ENCODE peak calls at places on chromosomes 5 and 9, in eight cellular contexts. M is choroid plexus epithelial cell; Z is effector CD4-positive, alpha-beta T cell; T is glutamatergic neuron; R is cardiac muscle cell; Y is AG09309; Q is NCI-H1694; S is activated CD4-positive, alpha-beta T cell treated with anti-CD3 and anti-CD28 coated beads for 48 hours. B is an unnamed sample.
A peak's percentile ranks its signal among the peaks of the same experiment; 100 is the strongest.

GRCh38 chr5:78518365-78519197 is 130.0 kb downstream of the LHFPL2 start:
- DNase-seq in M (peak; percentile 93), Z (no peak), T (no peak), R (peak; percentile 78), Y (no peak), Q (no peak), S (no peak), B (peak; percentile 71)

GRCh38 chr5:137834498-137834897 is 33.2 kb upstream of the MYOT start:
- DNase-seq in M (no peak), Z (no peak), T (no peak), R (no peak), Y (no peak), Q (no peak), S (no peak), B (no peak)

GRCh38 chr9:96417610-96418073 is 528 bp downstream of the ZNF367 start:
- DNase-seq in M (no peak), Z (no peak), T (peak; percentile 37), R (no peak), Y (no peak), Q (no peak), S (peak; percentile 55), B (no peak)

GRCh38 chr9:121814594-121814993 is 163.2 kb downstream of the DAB2IP start:
- DNase-seq in M (no peak), Z (no peak), T (no peak), R (no peak), Y (no peak), Q (no peak), S (no peak), B (no peak)

GRCh38 chr5:143243103-143243502 is 160.4 kb downstream of the NR3C1 start:
- DNase-seq in M (no peak), Z (no peak), T (no peak), R (no peak), Y (no peak), Q (no peak), S (no peak), B (no peak)

GRCh38 chr5:96752341-96753016 is 55.3 kb downstream of the ERAP1 start:
- DNase-seq in M (peak; percentile 85), Z (peak; percentile 51), T (no peak), R (peak; percentile 77), Y (peak; percentile 35), Q (peak; percentile 87), S (peak; percentile 18), B (peak; percentile 66)

GRCh38 chr9:74666625-74667316 is 169.6 kb downstream of the RORB start:
- DNase-seq in M (peak; percentile 90), Z (no peak), T (no peak), R (peak; percentile 5), Y (no peak), Q (no peak), S (no peak), B (peak; percentile 85)

GRCh38 chr9:109918359-109919163 is 138.6 kb downstream of the PALM2AKAP2 start:
- DNase-seq in M (peak; percentile 33), Z (no peak), T (no peak), R (no peak), Y (no peak), Q (no peak), S (peak; percentile 80), B (no peak)

GRCh38 chr5:179127136-179128040 is 67.2 kb downstream of the ZNF354C start:
- DNase-seq in M (no peak), Z (no peak), T (no peak), R (no peak), Y (no peak), Q (no peak), S (no peak), B (no peak)

GRCh38 chr9:130694205-130694604 is 625 bp downstream of the EXOSC2 start:
- DNase-seq in M (no peak), Z (no peak), T (no peak), R (no peak), Y (no peak), Q (no peak), S (peak; percentile 30), B (no peak)

GRCh38 chr5:122332589-122333555 is 20.8 kb downstream of the SNCAIP start:
- DNase-seq in M (peak; percentile 7), Z (no peak), T (no peak), R (no peak), Y (no peak), Q (no peak), S (no peak), B (peak; percentile 69)

GRCh38 chr5:94901071-94901979 is 282.9 kb downstream of the SLF1 start:
- DNase-seq in M (peak; percentile 96), Z (no peak), T (no peak), R (peak; percentile 55), Y (no peak), Q (no peak), S (no peak), B (peak; percentile 78)

GRCh38 chr5:86118542-86118941 is 499.2 kb upstream of the COX7C start:
- DNase-seq in M (no peak), Z (no peak), T (no peak), R (no peak), Y (no peak), Q (no peak), S (no peak), B (no peak)

GRCh38 chr9:88971131-88971960 is 19.9 kb upstream of the S1PR3 start:
- DNase-seq in M (no peak), Z (no peak), T (no peak), R (no peak), Y (no peak), Q (no peak), S (no peak), B (no peak)

GRCh38 chr9:131420913-131421312 is 27.0 kb downstream of the PRRC2B start:
- DNase-seq in M (peak; percentile 77), Z (no peak), T (peak; percentile 35), R (peak; percentile 66), Y (no peak), Q (no peak), S (no peak), B (peak; percentile 58)